ENCODE peak calls at places on chromosomes 5 and 9, in eight cellular contexts. K, G, U, J, W, P, A and S are unnamed samples.

GRCh38 chr9:115207003-115207837 is 89.3 kb upstream of the TNC start:
- DNase-seq in K (no peak), G (no peak), U (peak; percentile 30), J (no peak), W (no peak), P (no peak), A (no peak), S (no peak)

GRCh38 chr5:62780888-62781287 is 202.3 kb downstream of the LRRC70 start:
- DNase-seq in K (no peak), G (no peak), U (no peak), J (no peak), W (no peak), P (no peak), A (no peak), S (no peak)

GRCh38 chr9:105248691-105249090 is 4.2 kb downstream of the SLC44A1 start:
- DNase-seq in K (no peak), G (no peak), U (no peak), J (no peak), W (no peak), P (no peak), A (no peak), S (no peak)

GRCh38 chr5:108280248-108280647 is 101.7 kb downstream of the FBXL17 start:
- DNase-seq in K (no peak), G (no peak), U (no peak), J (no peak), W (no peak), P (no peak), A (no peak), S (no peak)

GRCh38 chr5:36691241-36691640 is 84.8 kb downstream of the SLC1A3 start:
- DNase-seq in K (no peak), G (no peak), U (no peak), J (no peak), W (no peak), P (no peak), A (no peak), S (no peak)

GRCh38 chr5:171520300-171521170 is 101.1 kb downstream of the FGF18 start:
- DNase-seq in K (no peak), G (no peak), U (no peak), J (peak; percentile 70), W (no peak), P (no peak), A (no peak), S (no peak)

GRCh38 chr5:143759368-143760136 is 52.4 kb upstream of the HMHB1 start:
- DNase-seq in K (no peak), G (no peak), U (no peak), J (no peak), W (no peak), P (no peak), A (no peak), S (no peak)

GRCh38 chr9:89519393-89519805 is 21.5 kb upstream of the SEMA4D start:
- DNase-seq in K (no peak), G (no peak), U (no peak), J (peak; percentile 79), W (no peak), P (no peak), A (no peak), S (no peak)

GRCh38 chr5:142151436-142152382 is 43.1 kb downstream of the NDFIP1 start:
- DNase-seq in K (peak; percentile 15), G (no peak), U (peak; percentile 57), J (no peak), W (peak; percentile 54), P (peak; percentile 50), A (peak; percentile 60), S (peak; percentile 61)

GRCh38 chr9:29691758-29692407 is 2118.6 kb upstream of the C9orf72 start:
- DNase-seq in K (no peak), G (no peak), U (no peak), J (no peak), W (no peak), P (no peak), A (peak; percentile 16), S (no peak)

GRCh38 chr9:16092627-16093091 is 539.8 kb downstream of the CCDC171 start:
- DNase-seq in K (no peak), G (no peak), U (no peak), J (no peak), W (no peak), P (no peak), A (no peak), S (no peak)

GRCh38 chr9:77712533-77713130 is 64.5 kb upstream of the GNA14 start:
- DNase-seq in K (no peak), G (no peak), U (no peak), J (no peak), W (no peak), P (no peak), A (no peak), S (no peak)

GRCh38 chr5:136036991-136037705 is 8.4 kb downstream of the TGFBI start:
- DNase-seq in K (peak; percentile 23), G (no peak), U (peak; percentile 60), J (peak; percentile 45), W (peak; percentile 76), P (peak; percentile 28), A (no peak), S (peak; percentile 63)